ENCODE peak calls at places on chromosomes 2 and 18, in eight cellular contexts. One of them, this sample, is unnamed. For H3K4me1, the result is how much of the 10 kb centered on the place peaks cover.

GRCh38 chr2:110852541-110853263 is 120.3 kb downstream of the ACOXL start:
- DNase-seq in breast epithelium: no peak
- DNase-seq in GM12878: no peak
- DNase-seq in IMR-90: no peak
- DNase-seq in HCT116: no peak
- DNase-seq in stomach: no peak
- DNase-seq in esophagus squamous epithelium: no peak
- DNase-seq in vagina: no peak
- DNase-seq in this sample: no peak

GRCh38 chr2:54579061-54579681 is 123.0 kb downstream of the SPTBN1 start:
- DNase-seq in breast epithelium: no peak
- DNase-seq in GM12878: no peak
- DNase-seq in IMR-90: no peak
- DNase-seq in HCT116: no peak
- DNase-seq in stomach: no peak
- DNase-seq in esophagus squamous epithelium: no peak
- DNase-seq in vagina: no peak
- DNase-seq in this sample: no peak

GRCh38 chr2:27378096-27378808 is 2.3 kb downstream of the ZNF513 start:
- DNase-seq in breast epithelium: no peak
- DNase-seq in GM12878: no peak
- DNase-seq in IMR-90: no peak
- DNase-seq in HCT116: no peak
- DNase-seq in stomach: no peak
- DNase-seq in esophagus squamous epithelium: no peak
- DNase-seq in vagina: no peak
- DNase-seq in this sample: peak

GRCh38 chr18:35457140-35457704 is 40.5 kb downstream of the INO80C start:
- DNase-seq in breast epithelium: no peak
- DNase-seq in GM12878: no peak
- DNase-seq in IMR-90: no peak
- DNase-seq in HCT116: no peak
- DNase-seq in stomach: no peak
- DNase-seq in esophagus squamous epithelium: no peak
- DNase-seq in vagina: no peak
- DNase-seq in this sample: no peak

GRCh38 chr18:79333046-79333445 is 62.7 kb upstream of the NFATC1 start:
- DNase-seq in breast epithelium: no peak
- DNase-seq in GM12878: no peak
- DNase-seq in IMR-90: no peak
- DNase-seq in HCT116: no peak
- DNase-seq in stomach: no peak
- DNase-seq in esophagus squamous epithelium: no peak
- DNase-seq in vagina: peak
- DNase-seq in this sample: no peak

GRCh38 chr2:96928277-96928781 is 58.1 kb downstream of the FAM178B start:
- DNase-seq in breast epithelium: no peak
- DNase-seq in GM12878: no peak
- DNase-seq in IMR-90: no peak
- DNase-seq in HCT116: no peak
- DNase-seq in stomach: no peak
- DNase-seq in esophagus squamous epithelium: no peak
- DNase-seq in vagina: no peak
- DNase-seq in this sample: peak

GRCh38 chr2:157325786-157326185 is at the start of gene ERMN:
- DNase-seq in breast epithelium: no peak
- DNase-seq in GM12878: no peak
- DNase-seq in IMR-90: no peak
- DNase-seq in HCT116: no peak
- DNase-seq in stomach: no peak
- DNase-seq in esophagus squamous epithelium: no peak
- DNase-seq in vagina: no peak
- DNase-seq in this sample: no peak

GRCh38 chr2:43276962-43277383 is 50.6 kb upstream of the ZFP36L2 start:
- DNase-seq in breast epithelium: peak
- DNase-seq in GM12878: no peak
- DNase-seq in IMR-90: no peak
- DNase-seq in HCT116: no peak
- DNase-seq in stomach: peak
- DNase-seq in esophagus squamous epithelium: no peak
- DNase-seq in vagina: no peak
- DNase-seq in this sample: peak

GRCh38 chr18:61273533-61273932 is 59.7 kb upstream of the CDH20 start:
- DNase-seq in breast epithelium: no peak
- DNase-seq in GM12878: no peak
- DNase-seq in IMR-90: no peak
- DNase-seq in HCT116: no peak
- DNase-seq in stomach: no peak
- DNase-seq in esophagus squamous epithelium: no peak
- DNase-seq in vagina: no peak
- DNase-seq in this sample: no peak

GRCh38 chr2:179264238-179265081 is at the start of gene SESTD1:
- DNase-seq in breast epithelium: peak
- DNase-seq in GM12878: no peak
- DNase-seq in IMR-90: peak
- DNase-seq in HCT116: no peak
- DNase-seq in stomach: peak
- DNase-seq in esophagus squamous epithelium: no peak
- DNase-seq in vagina: no peak
- DNase-seq in this sample: peak

GRCh38 chr18:54822872-54823845 is 5.1 kb upstream of the RAB27B start:
- DNase-seq in breast epithelium: no peak
- DNase-seq in GM12878: no peak
- DNase-seq in IMR-90: peak
- DNase-seq in HCT116: peak
- DNase-seq in stomach: no peak
- DNase-seq in esophagus squamous epithelium: no peak
- DNase-seq in vagina: no peak
- DNase-seq in this sample: no peak

GRCh38 chr18:49045585-49045984 is 94.8 kb upstream of the SMAD7 start:
- DNase-seq in breast epithelium: no peak
- DNase-seq in GM12878: no peak
- DNase-seq in IMR-90: no peak
- DNase-seq in HCT116: no peak
- DNase-seq in stomach: no peak
- DNase-seq in esophagus squamous epithelium: no peak
- DNase-seq in vagina: no peak
- DNase-seq in this sample: no peak

GRCh38 chr2:73260338-73260984 is 23.8 kb downstream of the FBXO41 start:
- DNase-seq in breast epithelium: no peak
- DNase-seq in GM12878: no peak
- DNase-seq in IMR-90: peak
- DNase-seq in HCT116: no peak
- DNase-seq in stomach: peak
- DNase-seq in esophagus squamous epithelium: no peak
- DNase-seq in vagina: no peak
- DNase-seq in this sample: peak

GRCh38 chr18:27921904-27922541 is 254.9 kb downstream of the CDH2 start:
- DNase-seq in breast epithelium: no peak
- DNase-seq in GM12878: no peak
- DNase-seq in IMR-90: peak
- DNase-seq in HCT116: peak
- DNase-seq in stomach: no peak
- DNase-seq in esophagus squamous epithelium: no peak
- DNase-seq in vagina: no peak
- DNase-seq in this sample: no peak

GRCh38 chr2:45898819-45899218 is 247.3 kb downstream of the PRKCE start:
- DNase-seq in breast epithelium: no peak
- DNase-seq in GM12878: no peak
- DNase-seq in IMR-90: no peak
- DNase-seq in HCT116: no peak
- DNase-seq in stomach: no peak
- DNase-seq in esophagus squamous epithelium: no peak
- DNase-seq in vagina: no peak
- DNase-seq in this sample: peak

GRCh38 chr2:100674671-100675070 is 111.9 kb downstream of the PDCL3 start:
- DNase-seq in breast epithelium: no peak
- DNase-seq in GM12878: no peak
- DNase-seq in IMR-90: no peak
- DNase-seq in HCT116: no peak
- DNase-seq in stomach: no peak
- DNase-seq in esophagus squamous epithelium: no peak
- DNase-seq in vagina: no peak
- DNase-seq in this sample: no peak

GRCh38 chr2:238462782-238463396 is 36.2 kb downstream of the ASB1 start:
- DNase-seq in breast epithelium: no peak
- DNase-seq in GM12878: peak
- DNase-seq in IMR-90: peak
- DNase-seq in HCT116: peak
- DNase-seq in stomach: no peak
- DNase-seq in esophagus squamous epithelium: no peak
- DNase-seq in vagina: no peak
- DNase-seq in this sample: no peak

GRCh38 chr2:205593891-205594290 is 88.4 kb upstream of the NRP2 start:
- DNase-seq in breast epithelium: no peak
- DNase-seq in GM12878: no peak
- DNase-seq in IMR-90: peak
- DNase-seq in HCT116: no peak
- DNase-seq in stomach: no peak
- DNase-seq in esophagus squamous epithelium: no peak
- DNase-seq in vagina: no peak
- DNase-seq in this sample: no peak

GRCh38 chr2:241673797-241674725 is 12.6 kb downstream of the DTYMK start:
- DNase-seq in breast epithelium: no peak
- DNase-seq in GM12878: no peak
- DNase-seq in IMR-90: no peak
- DNase-seq in HCT116: no peak
- DNase-seq in stomach: no peak
- DNase-seq in esophagus squamous epithelium: no peak
- DNase-seq in vagina: no peak
- DNase-seq in this sample: no peak

GRCh38 chr2:196176142-196176738 is 4.9 kb upstream of the STK17B start:
- DNase-seq in breast epithelium: no peak
- DNase-seq in GM12878: peak
- DNase-seq in IMR-90: no peak
- DNase-seq in HCT116: no peak
- DNase-seq in stomach: peak
- DNase-seq in esophagus squamous epithelium: peak
- DNase-seq in vagina: no peak
- DNase-seq in this sample: no peak

GRCh38 chr18:56812674-56813073 is 161.5 kb downstream of the WDR7 start:
- DNase-seq in breast epithelium: no peak
- DNase-seq in GM12878: no peak
- DNase-seq in IMR-90: no peak
- DNase-seq in HCT116: no peak
- DNase-seq in stomach: no peak
- DNase-seq in esophagus squamous epithelium: no peak
- DNase-seq in vagina: no peak
- DNase-seq in this sample: no peak

GRCh38 chr2:215003001-215003400 is 135.4 kb downstream of the ABCA12 start:
- DNase-seq in breast epithelium: no peak
- DNase-seq in GM12878: no peak
- DNase-seq in IMR-90: peak
- DNase-seq in HCT116: no peak
- DNase-seq in stomach: no peak
- DNase-seq in esophagus squamous epithelium: no peak
- DNase-seq in vagina: no peak
- DNase-seq in this sample: no peak

GRCh38 chr2:85545780-85546240 is 6.8 kb downstream of the MAT2A start:
- DNase-seq in breast epithelium: no peak
- DNase-seq in GM12878: no peak
- DNase-seq in IMR-90: no peak
- DNase-seq in HCT116: peak
- DNase-seq in stomach: no peak
- DNase-seq in esophagus squamous epithelium: no peak
- DNase-seq in vagina: no peak
- DNase-seq in this sample: no peak

GRCh38 chr2:85760371-85760770 is 6.6 kb downstream of the ATOH8 start:
- DNase-seq in breast epithelium: no peak
- DNase-seq in GM12878: no peak
- DNase-seq in IMR-90: peak
- DNase-seq in HCT116: no peak
- DNase-seq in stomach: no peak
- DNase-seq in esophagus squamous epithelium: no peak
- DNase-seq in vagina: no peak
- DNase-seq in this sample: peak

GRCh38 chr2:101912545-101912944 is 79.2 kb upstream of the IL1R2 start:
- DNase-seq in breast epithelium: no peak
- DNase-seq in GM12878: peak
- DNase-seq in IMR-90: no peak
- DNase-seq in HCT116: no peak
- DNase-seq in stomach: no peak
- DNase-seq in esophagus squamous epithelium: no peak
- DNase-seq in vagina: no peak
- DNase-seq in this sample: no peak

GRCh38 chr2:20156051-20156730 is 68.7 kb downstream of the SDC1 start:
- DNase-seq in breast epithelium: no peak
- DNase-seq in GM12878: no peak
- DNase-seq in IMR-90: no peak
- DNase-seq in HCT116: no peak
- DNase-seq in stomach: no peak
- DNase-seq in esophagus squamous epithelium: no peak
- DNase-seq in vagina: no peak
- DNase-seq in this sample: no peak
- H3K4me1 ChIP-seq in breast epithelium: under half
- H3K4me1 ChIP-seq in GM12878: under half
- H3K4me1 ChIP-seq in IMR-90: under half
- H3K4me1 ChIP-seq in HCT116: under half
- H3K4me1 ChIP-seq in stomach: under half
- H3K4me1 ChIP-seq in esophagus squamous epithelium: under half
- H3K4me1 ChIP-seq in vagina: under half
- H3K4me1 ChIP-seq in this sample: under half

DNA sequence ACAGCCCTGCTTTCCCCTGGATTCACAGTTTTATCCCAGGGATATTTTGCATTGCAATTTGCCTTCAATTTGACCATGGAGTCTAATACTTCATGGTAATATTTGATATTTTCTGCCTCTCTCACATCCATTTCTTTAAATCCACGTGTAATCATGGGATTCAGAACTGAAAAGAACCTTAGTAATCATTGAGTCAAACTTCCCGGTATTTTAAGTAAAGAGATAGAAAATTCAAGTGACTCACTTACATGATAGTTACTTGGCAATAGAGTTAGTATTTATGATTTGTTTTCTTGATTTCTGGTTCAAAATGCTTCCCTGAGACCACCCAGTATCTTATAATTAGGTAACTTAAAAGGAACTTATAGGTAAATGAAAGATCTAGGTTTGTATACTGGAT is 33.7 kb upstream of the CDC42EP3 start:
- DNase-seq in breast epithelium: no peak
- DNase-seq in GM12878: no peak
- DNase-seq in IMR-90: peak
- DNase-seq in HCT116: no peak
- DNase-seq in stomach: no peak
- DNase-seq in esophagus squamous epithelium: no peak
- DNase-seq in vagina: no peak
- DNase-seq in this sample: no peak
- H3K4me3 ChIP-seq in breast epithelium: no peak
- H3K4me3 ChIP-seq in GM12878: no peak
- H3K4me3 ChIP-seq in IMR-90: no peak
- H3K4me3 ChIP-seq in HCT116: no peak
- H3K4me3 ChIP-seq in stomach: no peak
- H3K4me3 ChIP-seq in esophagus squamous epithelium: no peak
- H3K4me3 ChIP-seq in vagina: no peak
- H3K4me3 ChIP-seq in this sample: no peak

GRCh38 chr2:209423562-209424541 is at the start of gene MAP2:
- DNase-seq in breast epithelium: peak
- DNase-seq in GM12878: no peak
- DNase-seq in IMR-90: peak
- DNase-seq in HCT116: peak
- DNase-seq in stomach: peak
- DNase-seq in esophagus squamous epithelium: no peak
- DNase-seq in vagina: no peak
- DNase-seq in this sample: peak
- TF ChIP-seq POLR2A in breast epithelium: no peak
- TF ChIP-seq POLR2A in GM12878: no peak
- TF ChIP-seq POLR2A in IMR-90: no peak
- TF ChIP-seq POLR2A in HCT116: peak
- TF ChIP-seq POLR2A in stomach: no peak
- TF ChIP-seq POLR2A in esophagus squamous epithelium: no peak
- TF ChIP-seq POLR2A in vagina: no peak
- TF ChIP-seq POLR2A in this sample: peak

GRCh38 chr2:1811971-1812350 is 67.6 kb upstream of the PXDN start:
- DNase-seq in breast epithelium: no peak
- DNase-seq in GM12878: no peak
- DNase-seq in IMR-90: no peak
- DNase-seq in HCT116: no peak
- DNase-seq in stomach: no peak
- DNase-seq in esophagus squamous epithelium: no peak
- DNase-seq in vagina: no peak
- DNase-seq in this sample: no peak
- H3K4me1 ChIP-seq in breast epithelium: under half
- H3K4me1 ChIP-seq in GM12878: under half
- H3K4me1 ChIP-seq in IMR-90: under half
- H3K4me1 ChIP-seq in HCT116: under half
- H3K4me1 ChIP-seq in stomach: under half
- H3K4me1 ChIP-seq in esophagus squamous epithelium: under half
- H3K4me1 ChIP-seq in vagina: under half
- H3K4me1 ChIP-seq in this sample: under half

This sample was measured in thyroid gland.